ENCODE peak calls at places on chromosome 3, in nine cellular contexts. One of them, this sample, is unnamed.

GRCh38 chr3:193016437-193016887 is 98.8 kb upstream of the MB21D2 start:
- DNase-seq in colonic mucosa: no peak
- DNase-seq in NCI-H2081: peak
- DNase-seq in stimulated activated CD4-positive, alpha-beta T cell treated with anti-CD3 and anti-CD28 coated beads, TNF-alpha, amount 100 ng/mL, for 24 hours: no peak
- DNase-seq in neural crest cell: no peak
- DNase-seq in LHCN-M2: no peak
- DNase-seq in cardiac muscle cell: peak
- DNase-seq in activated CD4-positive, alpha-beta T cell treated with anti-CD3 and anti-CD28 coated beads for 48 hours: no peak
- DNase-seq in GM12865: no peak
- DNase-seq in this sample: no peak

GRCh38 chr3:43659250-43659880 is 31.4 kb upstream of the ABHD5 start:
- DNase-seq in colonic mucosa: peak
- DNase-seq in NCI-H2081: no peak
- DNase-seq in stimulated activated CD4-positive, alpha-beta T cell treated with anti-CD3 and anti-CD28 coated beads, TNF-alpha, amount 100 ng/mL, for 24 hours: no peak
- DNase-seq in neural crest cell: no peak
- DNase-seq in LHCN-M2: no peak
- DNase-seq in cardiac muscle cell: no peak
- DNase-seq in activated CD4-positive, alpha-beta T cell treated with anti-CD3 and anti-CD28 coated beads for 48 hours: no peak
- DNase-seq in GM12865: no peak
- DNase-seq in this sample: no peak

GRCh38 chr3:146511402-146512134 is 32.8 kb downstream of the PLSCR1 start:
- DNase-seq in colonic mucosa: no peak
- DNase-seq in NCI-H2081: no peak
- DNase-seq in stimulated activated CD4-positive, alpha-beta T cell treated with anti-CD3 and anti-CD28 coated beads, TNF-alpha, amount 100 ng/mL, for 24 hours: no peak
- DNase-seq in neural crest cell: no peak
- DNase-seq in LHCN-M2: no peak
- DNase-seq in cardiac muscle cell: no peak
- DNase-seq in activated CD4-positive, alpha-beta T cell treated with anti-CD3 and anti-CD28 coated beads for 48 hours: no peak
- DNase-seq in GM12865: no peak
- DNase-seq in this sample: no peak

GRCh38 chr3:181274025-181274424 is 284.5 kb upstream of the DNAJC19 start:
- DNase-seq in colonic mucosa: no peak
- DNase-seq in NCI-H2081: no peak
- DNase-seq in stimulated activated CD4-positive, alpha-beta T cell treated with anti-CD3 and anti-CD28 coated beads, TNF-alpha, amount 100 ng/mL, for 24 hours: no peak
- DNase-seq in neural crest cell: no peak
- DNase-seq in LHCN-M2: no peak
- DNase-seq in cardiac muscle cell: no peak
- DNase-seq in activated CD4-positive, alpha-beta T cell treated with anti-CD3 and anti-CD28 coated beads for 48 hours: no peak
- DNase-seq in GM12865: no peak
- DNase-seq in this sample: no peak

GRCh38 chr3:138361193-138361525 is 12.8 kb downstream of the MRAS start:
- DNase-seq in colonic mucosa: no peak
- DNase-seq in NCI-H2081: no peak
- DNase-seq in stimulated activated CD4-positive, alpha-beta T cell treated with anti-CD3 and anti-CD28 coated beads, TNF-alpha, amount 100 ng/mL, for 24 hours: no peak
- DNase-seq in neural crest cell: no peak
- DNase-seq in LHCN-M2: no peak
- DNase-seq in cardiac muscle cell: no peak
- DNase-seq in activated CD4-positive, alpha-beta T cell treated with anti-CD3 and anti-CD28 coated beads for 48 hours: no peak
- DNase-seq in GM12865: no peak
- DNase-seq in this sample: no peak

GRCh38 chr3:121730940-121731687 is 18.4 kb downstream of the GOLGB1 start:
- DNase-seq in colonic mucosa: no peak
- DNase-seq in NCI-H2081: no peak
- DNase-seq in stimulated activated CD4-positive, alpha-beta T cell treated with anti-CD3 and anti-CD28 coated beads, TNF-alpha, amount 100 ng/mL, for 24 hours: no peak
- DNase-seq in neural crest cell: no peak
- DNase-seq in LHCN-M2: no peak
- DNase-seq in cardiac muscle cell: peak
- DNase-seq in activated CD4-positive, alpha-beta T cell treated with anti-CD3 and anti-CD28 coated beads for 48 hours: no peak
- DNase-seq in GM12865: no peak
- DNase-seq in this sample: no peak

GRCh38 chr3:100042144-100042543 is 72.2 kb downstream of the FILIP1L start:
- DNase-seq in colonic mucosa: no peak
- DNase-seq in NCI-H2081: no peak
- DNase-seq in stimulated activated CD4-positive, alpha-beta T cell treated with anti-CD3 and anti-CD28 coated beads, TNF-alpha, amount 100 ng/mL, for 24 hours: no peak
- DNase-seq in neural crest cell: no peak
- DNase-seq in LHCN-M2: peak
- DNase-seq in cardiac muscle cell: no peak
- DNase-seq in activated CD4-positive, alpha-beta T cell treated with anti-CD3 and anti-CD28 coated beads for 48 hours: no peak
- DNase-seq in GM12865: no peak
- DNase-seq in this sample: no peak

GRCh38 chr3:44913868-44914468 is 39.6 kb downstream of the TGM4 start:
- DNase-seq in colonic mucosa: peak
- DNase-seq in NCI-H2081: peak
- DNase-seq in stimulated activated CD4-positive, alpha-beta T cell treated with anti-CD3 and anti-CD28 coated beads, TNF-alpha, amount 100 ng/mL, for 24 hours: peak
- DNase-seq in neural crest cell: peak
- DNase-seq in LHCN-M2: peak
- DNase-seq in cardiac muscle cell: peak
- DNase-seq in activated CD4-positive, alpha-beta T cell treated with anti-CD3 and anti-CD28 coated beads for 48 hours: peak
- DNase-seq in GM12865: peak
- DNase-seq in this sample: peak

GRCh38 chr3:146313411-146314111 is 62.7 kb upstream of the PLSCR4 start:
- DNase-seq in colonic mucosa: no peak
- DNase-seq in NCI-H2081: no peak
- DNase-seq in stimulated activated CD4-positive, alpha-beta T cell treated with anti-CD3 and anti-CD28 coated beads, TNF-alpha, amount 100 ng/mL, for 24 hours: no peak
- DNase-seq in neural crest cell: no peak
- DNase-seq in LHCN-M2: peak
- DNase-seq in cardiac muscle cell: no peak
- DNase-seq in activated CD4-positive, alpha-beta T cell treated with anti-CD3 and anti-CD28 coated beads for 48 hours: no peak
- DNase-seq in GM12865: peak
- DNase-seq in this sample: no peak